ENCODE peak calls at places on chromosomes 2 and 18, in nine cellular contexts. V is cerebellum, T is NCI-H2081, A is iris pigment epithelial cell, Z is left cardiac atrium, S is KBM-7, G is endothelial cell, O is small intestine, B is activated T-cell treated with anti-CD3 and anti-CD28 coated beads for 1 hour. J is an unnamed sample.

GRCh38 chr2:97752342-97753334 is 39.3 kb downstream of the ZAP70 start:
- DNase-seq in V (no peak), O (no peak), T (no peak), A (peak; percentile 68), G (no peak), S (no peak), B (no peak), Z (no peak), J (peak; percentile 65)

GRCh38 chr2:39697480-39697879 is 31.8 kb downstream of the TMEM178A start:
- DNase-seq in T (peak; percentile 5), B (no peak), V (peak; percentile 82), Z (peak; percentile 36), O (no peak), G (no peak), S (no peak), A (no peak), J (no peak)

GRCh38 chr2:219198974-219199373 is 7.6 kb upstream of the ZFAND2B start:
- DNase-seq in T (no peak), G (no peak), Z (no peak), O (no peak), A (no peak), B (no peak), S (no peak), V (no peak), J (no peak)

GRCh38 chr2:97727296-97727695 is 13.9 kb downstream of the ZAP70 start:
- DNase-seq in O (no peak), Z (no peak), A (no peak), B (no peak), S (no peak), V (no peak), T (no peak), G (no peak), J (no peak)

GRCh38 chr18:28045176-28045810 is 131.6 kb downstream of the CDH2 start:
- DNase-seq in O (no peak), A (peak; percentile 85), Z (no peak), V (peak; percentile 17), T (no peak), B (no peak), S (no peak), G (no peak), J (peak; percentile 62)

GRCh38 chr2:98908909-98909308 is 27.1 kb downstream of the CRACDL start:
- DNase-seq in T (no peak), Z (no peak), O (no peak), A (peak; percentile 73), G (no peak), V (no peak), S (peak; percentile 7), B (no peak), J (peak; percentile 43)

GRCh38 chr18:10401489-10401888 is 52.9 kb upstream of the APCDD1 start:
- DNase-seq in A (no peak), B (no peak), T (no peak), V (no peak), G (no peak), O (no peak), S (no peak), Z (no peak), J (peak; percentile 29)

GRCh38 chr2:231241755-231242507 is 43.5 kb downstream of the ARMC9 start:
- DNase-seq in S (peak; percentile 16), A (peak; percentile 17), V (peak; percentile 10), O (no peak), B (no peak), G (no peak), T (no peak), Z (peak; percentile 28), J (no peak)

GRCh38 chr2:77479895-77480294 is 42.3 kb downstream of the LRRTM4 start:
- DNase-seq in Z (no peak), B (no peak), O (no peak), G (no peak), S (no peak), T (no peak), V (no peak), A (no peak), J (no peak)

GRCh38 chr2:169476459-169476858 is 2.8 kb upstream of the BBS5 start:
- DNase-seq in G (no peak), A (peak; percentile 81), V (no peak), T (no peak), Z (no peak), B (no peak), S (no peak), O (no peak), J (peak; percentile 85)

GRCh38 chr2:46257980-46258379 is 39.2 kb upstream of the EPAS1 start:
- DNase-seq in B (no peak), G (no peak), A (no peak), O (no peak), V (no peak), S (no peak), Z (no peak), T (no peak), J (no peak)

GRCh38 chr2:180707867-180708205 is 272.6 kb upstream of the UBE2E3 start:
- DNase-seq in B (no peak), A (peak; percentile 97), G (no peak), V (peak; percentile 2), Z (no peak), O (peak; percentile 65), T (peak; percentile 54), S (no peak), J (peak; percentile 98)

GRCh38 chr2:157785200-157785599 is 90.9 kb downstream of the ACVR1 start:
- DNase-seq in B (no peak), T (no peak), A (peak; percentile 58), O (peak; percentile 50), G (no peak), V (peak; percentile 7), S (no peak), Z (no peak), J (peak; percentile 76)

GRCh38 chr18:8142932-8143331 is 466.3 kb upstream of the RAB12 start:
- DNase-seq in A (no peak), S (no peak), V (no peak), B (no peak), G (no peak), T (no peak), Z (no peak), O (no peak), J (no peak)

GRCh38 chr2:232361646-232362045 is 16.9 kb upstream of the ALPP start:
- DNase-seq in B (no peak), S (no peak), T (no peak), Z (no peak), V (no peak), A (no peak), O (peak; percentile 13), G (no peak), J (no peak)